ENCODE peak calls at places on chromosomes 12 and 14, in four cellular contexts. One of them, this sample, is unnamed.

GRCh38 chr14:49962616-49963015 is 69.7 kb downstream of the ARF6 start:
- DNase-seq in H1: no peak
- DNase-seq in HCT116: no peak
- DNase-seq in fibroblast of lung: no peak
- DNase-seq in this sample: no peak

GRCh38 chr12:97967831-97968230 is 505.2 kb downstream of the RMST start:
- DNase-seq in H1: no peak
- DNase-seq in HCT116: no peak
- DNase-seq in fibroblast of lung: no peak
- DNase-seq in this sample: no peak

GRCh38 chr14:41607966-41608663 is 1.4 kb downstream of the LRFN5 start:
- DNase-seq in H1: no peak
- DNase-seq in HCT116: no peak
- DNase-seq in fibroblast of lung: peak
- DNase-seq in this sample: peak

GRCh38 chr14:34781242-34781641 is 66.8 kb upstream of the CFL2 start:
- DNase-seq in H1: no peak
- DNase-seq in HCT116: no peak
- DNase-seq in fibroblast of lung: peak
- DNase-seq in this sample: no peak

GRCh38 chr14:32408018-32408417 is 78.9 kb downstream of the AKAP6 start:
- DNase-seq in H1: no peak
- DNase-seq in HCT116: no peak
- DNase-seq in fibroblast of lung: no peak
- DNase-seq in this sample: no peak

GRCh38 chr12:31959701-31960391 is 631 bp downstream of the RESF1 start:
- DNase-seq in H1: no peak
- DNase-seq in HCT116: no peak
- DNase-seq in fibroblast of lung: peak
- DNase-seq in this sample: no peak

GRCh38 chr12:66188584-66189475 is at the start of gene IRAK3:
- DNase-seq in H1: peak
- DNase-seq in HCT116: no peak
- DNase-seq in fibroblast of lung: peak
- DNase-seq in this sample: peak

GRCh38 chr14:104582005-104582404 is 2.4 kb downstream of the C14orf180 start:
- DNase-seq in H1: no peak
- DNase-seq in HCT116: no peak
- DNase-seq in fibroblast of lung: no peak
- DNase-seq in this sample: no peak

GRCh38 chr14:101980700-101981099 is 16.3 kb downstream of the DYNC1H1 start:
- DNase-seq in H1: no peak
- DNase-seq in HCT116: peak
- DNase-seq in fibroblast of lung: peak
- DNase-seq in this sample: no peak

GRCh38 chr12:114673169-114673833 is 10.7 kb downstream of the TBX3 start:
- DNase-seq in H1: no peak
- DNase-seq in HCT116: no peak
- DNase-seq in fibroblast of lung: peak
- DNase-seq in this sample: peak

GRCh38 chr14:69922198-69922597 is 43.0 kb downstream of the SMOC1 start:
- DNase-seq in H1: no peak
- DNase-seq in HCT116: no peak
- DNase-seq in fibroblast of lung: no peak
- DNase-seq in this sample: no peak

GRCh38 chr12:116835484-116835883 is 45.8 kb downstream of the HRK start:
- DNase-seq in H1: no peak
- DNase-seq in HCT116: no peak
- DNase-seq in fibroblast of lung: no peak
- DNase-seq in this sample: no peak

GRCh38 chr12:20493924-20494323 is 125.6 kb downstream of the PDE3A start:
- DNase-seq in H1: no peak
- DNase-seq in HCT116: no peak
- DNase-seq in fibroblast of lung: peak
- DNase-seq in this sample: no peak

GRCh38 chr12:116427200-116427932 is 131.8 kb upstream of the MAP1LC3B2 start:
- DNase-seq in H1: peak
- DNase-seq in HCT116: peak
- DNase-seq in fibroblast of lung: no peak
- DNase-seq in this sample: peak

GRCh38 chr14:99986416-99986815 is 78.8 kb upstream of the EVL start:
- DNase-seq in H1: no peak
- DNase-seq in HCT116: no peak
- DNase-seq in fibroblast of lung: peak
- DNase-seq in this sample: no peak

GRCh38 chr12:109752117-109753053 is 38.8 kb downstream of the FAM222A start:
- DNase-seq in H1: no peak
- DNase-seq in HCT116: no peak
- DNase-seq in fibroblast of lung: no peak
- DNase-seq in this sample: peak

GRCh38 chr12:34399631-34400422 is 377.5 kb downstream of the ALG10 start:
- DNase-seq in H1: no peak
- DNase-seq in HCT116: no peak
- DNase-seq in fibroblast of lung: no peak
- DNase-seq in this sample: peak

GRCh38 chr12:121299662-121300061 is 3.2 kb upstream of the CAMKK2 start:
- DNase-seq in H1: no peak
- DNase-seq in HCT116: no peak
- DNase-seq in fibroblast of lung: no peak
- DNase-seq in this sample: no peak

GRCh38 chr12:76945867-76946266 is 67.0 kb upstream of the CSRP2 start:
- DNase-seq in H1: no peak
- DNase-seq in HCT116: no peak
- DNase-seq in fibroblast of lung: peak
- DNase-seq in this sample: no peak

GRCh38 chr14:21467620-21468019 is 9.1 kb downstream of the RAB2B start:
- DNase-seq in H1: no peak
- DNase-seq in HCT116: no peak
- DNase-seq in fibroblast of lung: peak
- DNase-seq in this sample: no peak

DNA sequence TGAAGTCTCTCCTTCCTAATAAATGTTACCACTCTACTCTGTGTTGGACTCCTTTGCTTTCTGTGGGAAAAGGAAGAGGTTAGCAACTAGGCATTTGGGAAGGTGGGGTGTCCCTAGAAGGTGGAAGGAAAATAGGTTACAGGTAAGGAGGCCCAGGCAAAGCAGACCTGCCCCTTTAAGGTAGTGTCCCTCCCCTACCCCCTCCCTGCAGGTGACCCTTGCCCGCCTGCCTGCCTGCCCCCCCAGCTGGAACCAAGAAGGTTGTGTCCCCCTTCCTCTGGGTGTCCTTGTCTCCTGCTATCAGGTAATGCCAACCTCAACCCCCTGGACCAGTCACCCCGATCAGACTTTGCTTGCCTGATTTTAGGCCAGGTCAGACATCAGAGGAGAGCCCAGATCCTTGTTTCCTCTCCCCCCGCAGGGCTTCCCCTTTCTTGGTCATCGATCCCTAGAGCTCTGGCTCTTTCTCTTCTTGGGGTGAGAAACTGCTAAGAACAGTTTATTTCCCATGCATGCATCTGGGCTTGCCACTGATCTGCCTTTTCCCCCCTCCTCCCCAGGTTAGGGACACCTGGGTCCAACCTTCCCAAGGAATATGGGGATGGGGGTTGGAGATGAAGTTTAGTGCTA is at the start of gene SLC39A5:
- DNase-seq in H1: no peak
- DNase-seq in HCT116: no peak
- DNase-seq in fibroblast of lung: no peak
- DNase-seq in this sample: no peak
- H3K4me2 ChIP-seq in H1: no peak
- H3K4me2 ChIP-seq in HCT116: no peak
- H3K4me2 ChIP-seq in fibroblast of lung: no peak
- H3K4me2 ChIP-seq in this sample: no peak

DNA sequence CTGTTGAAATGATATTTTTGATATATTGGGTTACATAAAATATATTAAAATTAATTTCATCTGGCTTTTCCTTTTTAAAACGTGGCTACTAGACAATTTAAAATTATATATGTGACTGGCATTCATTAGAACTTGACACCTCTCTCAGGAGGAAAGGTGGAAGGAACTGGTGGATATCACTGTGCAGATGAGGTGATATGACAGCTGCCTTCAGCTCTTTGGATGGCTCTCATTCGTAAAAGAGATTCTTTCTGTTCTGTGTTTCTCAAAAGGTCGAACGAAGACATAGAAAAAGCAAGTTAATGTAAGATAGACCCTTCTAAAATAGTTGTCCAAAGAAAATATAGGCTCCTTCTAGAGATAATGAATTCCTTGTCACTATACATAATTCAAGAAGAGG is 36.6 kb downstream of the CRADD start:
- DNase-seq in H1: no peak
- DNase-seq in HCT116: no peak
- DNase-seq in fibroblast of lung: no peak
- DNase-seq in this sample: no peak
- H3K4me2 ChIP-seq in H1: no peak
- H3K4me2 ChIP-seq in HCT116: no peak
- H3K4me2 ChIP-seq in fibroblast of lung: peak
- H3K4me2 ChIP-seq in this sample: no peak

GRCh38 chr14:103116645-103117044 is 6.6 kb upstream of the TNFAIP2 start:
- DNase-seq in H1: no peak
- DNase-seq in HCT116: no peak
- DNase-seq in fibroblast of lung: no peak
- DNase-seq in this sample: no peak

GRCh38 chr14:103121161-103121845 is 2.0 kb upstream of the TNFAIP2 start:
- DNase-seq in H1: no peak
- DNase-seq in HCT116: no peak
- DNase-seq in fibroblast of lung: peak
- DNase-seq in this sample: peak

GRCh38 chr14:103115845-103116572 is 7.3 kb upstream of the TNFAIP2 start:
- DNase-seq in H1: no peak
- DNase-seq in HCT116: no peak
- DNase-seq in fibroblast of lung: peak
- DNase-seq in this sample: no peak

GRCh38 chr14:103118019-103118662 is 5.1 kb upstream of the TNFAIP2 start:
- DNase-seq in H1: no peak
- DNase-seq in HCT116: no peak
- DNase-seq in fibroblast of lung: peak
- DNase-seq in this sample: no peak

GRCh38 chr14:103118663-103119404 is 4.4 kb upstream of the TNFAIP2 start:
- DNase-seq in H1: no peak
- DNase-seq in HCT116: no peak
- DNase-seq in fibroblast of lung: no peak
- DNase-seq in this sample: no peak
- H3K4me2 ChIP-seq in H1: no peak
- H3K4me2 ChIP-seq in HCT116: no peak
- H3K4me2 ChIP-seq in fibroblast of lung: no peak
- H3K4me2 ChIP-seq in this sample: no peak

GRCh38 chr14:76268700-76269099 is 107.2 kb upstream of the ESRRB start:
- DNase-seq in H1: no peak
- DNase-seq in HCT116: no peak
- DNase-seq in fibroblast of lung: no peak
- DNase-seq in this sample: no peak
- H3K4me2 ChIP-seq in H1: no peak
- H3K4me2 ChIP-seq in HCT116: no peak
- H3K4me2 ChIP-seq in fibroblast of lung: no peak
- H3K4me2 ChIP-seq in this sample: no peak

GRCh38 chr14:92185559-92185958 is 63.8 kb downstream of the CPSF2 start:
- DNase-seq in H1: no peak
- DNase-seq in HCT116: no peak
- DNase-seq in fibroblast of lung: no peak
- DNase-seq in this sample: no peak
- H3K4me2 ChIP-seq in H1: no peak
- H3K4me2 ChIP-seq in HCT116: no peak
- H3K4me2 ChIP-seq in fibroblast of lung: no peak
- H3K4me2 ChIP-seq in this sample: no peak

DNA sequence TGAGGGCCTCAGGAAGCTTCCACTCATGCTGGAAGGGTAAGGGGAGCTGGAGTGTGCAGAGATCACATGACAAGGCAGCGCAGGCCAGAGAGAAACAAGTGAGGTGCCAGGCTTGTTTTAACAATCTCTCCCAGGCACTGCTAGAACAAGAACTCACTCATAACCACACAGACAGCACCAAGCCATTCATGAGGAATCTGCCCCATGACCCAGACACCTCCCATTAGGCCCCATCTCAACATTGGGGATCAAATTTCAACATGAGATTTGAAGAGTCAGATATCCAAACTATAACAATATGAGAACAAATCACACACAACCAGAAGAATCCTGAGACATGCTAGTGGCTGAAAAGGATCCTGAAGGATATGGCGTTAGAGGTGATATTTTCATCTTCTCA is 21.9 kb downstream of the OR6J1 start:
- DNase-seq in H1: no peak
- DNase-seq in HCT116: no peak
- DNase-seq in fibroblast of lung: peak
- DNase-seq in this sample: no peak
- H3K4me2 ChIP-seq in H1: no peak
- H3K4me2 ChIP-seq in HCT116: no peak
- H3K4me2 ChIP-seq in fibroblast of lung: no peak
- H3K4me2 ChIP-seq in this sample: no peak

GRCh38 chr14:61502459-61503093 is 181.2 kb downstream of the PRKCH start:
- DNase-seq in H1: peak
- DNase-seq in HCT116: no peak
- DNase-seq in fibroblast of lung: no peak
- DNase-seq in this sample: peak

GRCh38 chr14:61503167-61503801 is 181.9 kb downstream of the PRKCH start:
- DNase-seq in H1: no peak
- DNase-seq in HCT116: no peak
- DNase-seq in fibroblast of lung: no peak
- DNase-seq in this sample: no peak

GRCh38 chr14:61504841-61505340 is 183.5 kb downstream of the PRKCH start:
- DNase-seq in H1: no peak
- DNase-seq in HCT116: no peak
- DNase-seq in fibroblast of lung: no peak
- DNase-seq in this sample: no peak

GRCh38 chr14:61508526-61508925 is 186.8 kb upstream of the HIF1A start:
- DNase-seq in H1: no peak
- DNase-seq in HCT116: no peak
- DNase-seq in fibroblast of lung: no peak
- DNase-seq in this sample: no peak

DNA sequence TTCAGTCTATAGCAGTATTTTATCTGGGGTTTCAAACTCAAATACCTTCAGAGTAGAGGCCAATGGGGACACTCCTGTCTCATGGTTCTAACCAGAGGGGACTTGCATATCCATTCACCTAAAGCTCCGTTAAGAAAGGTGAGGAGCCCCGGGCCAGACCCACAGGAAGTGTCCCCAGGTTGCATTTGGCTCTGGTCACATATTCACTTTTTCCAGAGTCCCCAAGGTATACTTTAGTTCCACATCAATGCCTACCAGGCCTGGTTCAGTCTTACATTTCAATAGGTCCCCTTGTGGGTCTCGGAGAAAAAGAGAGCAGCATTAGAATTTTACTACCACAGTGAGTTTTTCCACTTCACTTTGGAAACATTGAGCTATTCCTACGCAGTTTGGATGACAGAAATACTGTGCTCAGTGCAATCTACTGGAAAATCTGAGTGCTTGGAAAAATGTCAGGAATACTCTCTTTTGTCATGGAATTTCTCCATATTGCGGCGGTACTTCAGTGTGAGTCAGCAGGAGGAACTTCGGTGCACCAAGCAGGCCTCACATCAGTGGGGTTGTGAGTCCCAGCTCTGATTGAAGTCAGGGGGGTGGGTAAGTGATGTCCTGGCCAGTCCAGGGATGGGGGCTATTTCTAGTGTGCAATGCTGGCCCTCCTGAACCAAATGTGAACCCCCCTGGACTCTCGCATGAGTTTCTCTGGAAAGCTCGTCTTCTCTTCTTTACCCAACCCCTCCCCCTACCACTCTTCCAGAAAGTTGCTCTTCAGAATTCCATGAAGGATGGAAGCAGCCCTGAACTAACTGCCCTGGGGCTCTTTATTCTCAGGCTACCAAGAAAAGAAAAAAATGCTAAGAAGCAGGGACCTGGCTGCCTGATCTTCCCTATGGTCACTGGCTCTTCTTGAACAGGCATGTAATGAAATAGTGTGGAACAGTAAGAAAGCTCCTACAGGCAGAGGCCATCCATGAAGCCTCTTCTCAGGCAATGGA is 184.7 kb downstream of the PRKCH start:
- DNase-seq in H1: no peak
- DNase-seq in HCT116: no peak
- DNase-seq in fibroblast of lung: peak
- DNase-seq in this sample: peak
- H3K4me2 ChIP-seq in H1: no peak
- H3K4me2 ChIP-seq in HCT116: no peak
- H3K4me2 ChIP-seq in fibroblast of lung: no peak
- H3K4me2 ChIP-seq in this sample: no peak